ENCODE peak calls at places on chromosomes 16 and 17, in five cellular contexts. C, F, D, S and P are unnamed samples.

GRCh38 chr17:48892940-48893645 is 506 bp downstream of the ATP5MC1 start:
- DNase-seq in C (no peak), S (no peak), D (peak; percentile 7), F (no peak), P (no peak)

GRCh38 chr16:58024673-58025350 is 742 bp upstream of the MMP15 start:
- DNase-seq in F (no peak), C (peak; percentile 9), S (peak; percentile 25), D (no peak), P (no peak)

GRCh38 chr17:77098884-77099545 is 41.8 kb upstream of the SEC14L1 start:
- DNase-seq in C (peak; percentile 80), D (no peak), S (peak; percentile 94), F (no peak), P (peak; percentile 8)

GRCh38 chr17:80611831-80612230 is 67.2 kb downstream of the RPTOR start:
- DNase-seq in S (no peak), D (no peak), C (no peak), F (no peak), P (no peak)

GRCh38 chr17:66776999-66777688 is 57.8 kb upstream of the CACNG5 start:
- DNase-seq in F (no peak), D (no peak), S (peak; percentile 18), C (no peak), P (no peak)

GRCh38 chr17:44830359-44831269 is 527 bp upstream of the GJC1 start:
- DNase-seq in D (no peak), S (peak; percentile 50), F (no peak), C (no peak), P (no peak)

GRCh38 chr17:77602062-77602746 is 356.3 kb upstream of the TNRC6C start:
- DNase-seq in D (no peak), C (no peak), S (peak; percentile 31), F (no peak), P (no peak)

GRCh38 chr17:8289103-8289397 is 580 bp downstream of the RANGRF start:
- DNase-seq in F (no peak), C (no peak), D (peak; percentile 45), S (no peak), P (no peak)

GRCh38 chr16:8741636-8742427 is 55.6 kb downstream of the TMEM186 start:
- DNase-seq in F (no peak), C (no peak), S (no peak), D (no peak), P (no peak)

GRCh38 chr17:7466644-7467341 is 12.6 kb downstream of the ZBTB4 start:
- DNase-seq in D (no peak), F (no peak), C (peak; percentile 6), S (peak; percentile 59), P (no peak)

GRCh38 chr16:47887496-47887895 is 268.3 kb downstream of the ABCC12 start:
- DNase-seq in C (no peak), S (peak; percentile 28), F (no peak), D (no peak), P (no peak)